ENCODE peak calls at places on chromosomes 4 and X, in seven cellular contexts. O, Y, B, A, M, F and I are unnamed samples.

GRCh38 chr4:8302331-8302730 is 32.8 kb downstream of the HTRA3 start:
- DNase-seq in F (no peak), M (no peak), Y (no peak), A (peak), B (no peak), O (no peak), I (no peak)

GRCh38 chr4:120055795-120056194 is 10.9 kb downstream of the MAD2L1 start:
- DNase-seq in B (no peak), F (no peak), O (no peak), M (no peak), A (no peak), Y (no peak), I (no peak)

GRCh38 chr4:98611649-98612317 is 46.6 kb downstream of the TSPAN5 start:
- DNase-seq in F (no peak), M (no peak), A (no peak), O (no peak), Y (no peak), B (no peak), I (no peak)

GRCh38 chr4:26076896-26077295 is 162.9 kb downstream of the SMIM20 start:
- DNase-seq in A (no peak), F (no peak), Y (no peak), B (peak), O (no peak), M (peak), I (no peak)

GRCh38 chr4:127782275-127783025 is at the start of gene HSPA4L:
- DNase-seq in M (peak), B (peak), O (no peak), F (peak), A (peak), Y (peak), I (peak)

GRCh38 chrX:13659057-13659456 is 6.1 kb downstream of the TCEANC start:
- DNase-seq in O (no peak), Y (no peak), F (no peak), M (peak), B (peak), A (no peak), I (no peak)

GRCh38 chr4:89531932-89532640 is 224.5 kb upstream of the GPRIN3 start:
- DNase-seq in A (no peak), O (no peak), Y (no peak), F (no peak), M (no peak), B (no peak), I (no peak)

GRCh38 chr4:149754526-149754925 is 61.1 kb downstream of the IQCM start:
- DNase-seq in B (peak), O (no peak), A (no peak), M (peak), F (peak), Y (no peak), I (no peak)

GRCh38 chr4:147678121-147678520 is 5.8 kb downstream of the PRMT9 start:
- DNase-seq in M (no peak), F (peak), A (no peak), B (no peak), Y (no peak), O (no peak), I (no peak)

GRCh38 chrX:38652934-38653442 is 91.6 kb downstream of the TSPAN7 start:
- DNase-seq in O (no peak), F (no peak), A (no peak), Y (no peak), M (no peak), B (no peak), I (no peak)

GRCh38 chr4:74874785-74875367 is 58.0 kb upstream of the PARM1 start:
- DNase-seq in Y (peak), F (peak), B (peak), O (no peak), A (no peak), M (peak), I (no peak)